ENCODE peak calls at places on chromosomes 16 and 17, in six cellular contexts. One of them, this sample, is unnamed.

GRCh38 chr17:8160224-8160577 is 2.5 kb downstream of the VAMP2 start:
- DNase-seq in prostate gland: no peak
- DNase-seq in BJ: no peak
- DNase-seq in CD4-positive, CD25-positive, alpha-beta regulatory T cell: no peak
- DNase-seq in stimulated activated CD4-positive, alpha-beta T cell treated with anti-CD3 and anti-CD28 coated beads, Interleukin-1b, Interleukin-23, amount 100 ng/mL, for 1 hour: no peak
- DNase-seq in foreskin fibroblast: no peak
- DNase-seq in this sample: no peak

GRCh38 chr17:1179635-1180433 is at the start of gene ABR:
- DNase-seq in CD4-positive, CD25-positive, alpha-beta regulatory T cell: no peak
- DNase-seq in foreskin fibroblast: peak
- DNase-seq in BJ: no peak
- DNase-seq in prostate gland: peak
- DNase-seq in stimulated activated CD4-positive, alpha-beta T cell treated with anti-CD3 and anti-CD28 coated beads, Interleukin-1b, Interleukin-23, amount 100 ng/mL, for 1 hour: peak
- DNase-seq in this sample: no peak

GRCh38 chr16:49581630-49582298 is 208.2 kb downstream of the C16orf78 start:
- DNase-seq in CD4-positive, CD25-positive, alpha-beta regulatory T cell: no peak
- DNase-seq in stimulated activated CD4-positive, alpha-beta T cell treated with anti-CD3 and anti-CD28 coated beads, Interleukin-1b, Interleukin-23, amount 100 ng/mL, for 1 hour: no peak
- DNase-seq in foreskin fibroblast: no peak
- DNase-seq in BJ: no peak
- DNase-seq in prostate gland: no peak
- DNase-seq in this sample: no peak

GRCh38 chr16:3935921-3936320 is 55.4 kb upstream of the CREBBP start:
- DNase-seq in BJ: no peak
- DNase-seq in CD4-positive, CD25-positive, alpha-beta regulatory T cell: no peak
- DNase-seq in foreskin fibroblast: no peak
- DNase-seq in stimulated activated CD4-positive, alpha-beta T cell treated with anti-CD3 and anti-CD28 coated beads, Interleukin-1b, Interleukin-23, amount 100 ng/mL, for 1 hour: no peak
- DNase-seq in prostate gland: no peak
- DNase-seq in this sample: no peak

GRCh38 chr16:50842589-50842988 is 100.7 kb downstream of the CYLD start:
- DNase-seq in prostate gland: no peak
- DNase-seq in BJ: no peak
- DNase-seq in stimulated activated CD4-positive, alpha-beta T cell treated with anti-CD3 and anti-CD28 coated beads, Interleukin-1b, Interleukin-23, amount 100 ng/mL, for 1 hour: no peak
- DNase-seq in CD4-positive, CD25-positive, alpha-beta regulatory T cell: no peak
- DNase-seq in foreskin fibroblast: no peak
- DNase-seq in this sample: no peak

GRCh38 chr17:78534492-78535284 is 42.5 kb downstream of the DNAH17 start:
- DNase-seq in CD4-positive, CD25-positive, alpha-beta regulatory T cell: peak
- DNase-seq in stimulated activated CD4-positive, alpha-beta T cell treated with anti-CD3 and anti-CD28 coated beads, Interleukin-1b, Interleukin-23, amount 100 ng/mL, for 1 hour: no peak
- DNase-seq in BJ: no peak
- DNase-seq in prostate gland: peak
- DNase-seq in foreskin fibroblast: no peak
- DNase-seq in this sample: no peak

GRCh38 chr17:66169839-66170238 is 22.1 kb downstream of the CEP112 start:
- DNase-seq in foreskin fibroblast: peak
- DNase-seq in prostate gland: no peak
- DNase-seq in CD4-positive, CD25-positive, alpha-beta regulatory T cell: no peak
- DNase-seq in BJ: no peak
- DNase-seq in stimulated activated CD4-positive, alpha-beta T cell treated with anti-CD3 and anti-CD28 coated beads, Interleukin-1b, Interleukin-23, amount 100 ng/mL, for 1 hour: no peak
- DNase-seq in this sample: no peak

GRCh38 chr17:77470330-77470786 is 329.6 kb downstream of the SEC14L1 start:
- DNase-seq in prostate gland: no peak
- DNase-seq in CD4-positive, CD25-positive, alpha-beta regulatory T cell: no peak
- DNase-seq in stimulated activated CD4-positive, alpha-beta T cell treated with anti-CD3 and anti-CD28 coated beads, Interleukin-1b, Interleukin-23, amount 100 ng/mL, for 1 hour: no peak
- DNase-seq in BJ: no peak
- DNase-seq in foreskin fibroblast: no peak
- DNase-seq in this sample: no peak

GRCh38 chr17:16453493-16453851 is 38.1 kb downstream of the TRPV2 start:
- DNase-seq in foreskin fibroblast: no peak
- DNase-seq in BJ: no peak
- DNase-seq in CD4-positive, CD25-positive, alpha-beta regulatory T cell: no peak
- DNase-seq in prostate gland: no peak
- DNase-seq in stimulated activated CD4-positive, alpha-beta T cell treated with anti-CD3 and anti-CD28 coated beads, Interleukin-1b, Interleukin-23, amount 100 ng/mL, for 1 hour: no peak
- DNase-seq in this sample: no peak

GRCh38 chr17:7668482-7668881 is 17.8 kb downstream of the ATP1B2 start:
- DNase-seq in foreskin fibroblast: no peak
- DNase-seq in prostate gland: no peak
- DNase-seq in stimulated activated CD4-positive, alpha-beta T cell treated with anti-CD3 and anti-CD28 coated beads, Interleukin-1b, Interleukin-23, amount 100 ng/mL, for 1 hour: no peak
- DNase-seq in CD4-positive, CD25-positive, alpha-beta regulatory T cell: no peak
- DNase-seq in BJ: no peak
- DNase-seq in this sample: no peak

GRCh38 chr17:27296427-27296979 is 2.6 kb downstream of the WSB1 start:
- DNase-seq in prostate gland: no peak
- DNase-seq in stimulated activated CD4-positive, alpha-beta T cell treated with anti-CD3 and anti-CD28 coated beads, Interleukin-1b, Interleukin-23, amount 100 ng/mL, for 1 hour: no peak
- DNase-seq in BJ: no peak
- DNase-seq in CD4-positive, CD25-positive, alpha-beta regulatory T cell: peak
- DNase-seq in foreskin fibroblast: peak
- DNase-seq in this sample: no peak

GRCh38 chr17:63841350-63842172 is 924 bp downstream of the SMARCD2 start:
- DNase-seq in BJ: no peak
- DNase-seq in prostate gland: peak
- DNase-seq in foreskin fibroblast: peak
- DNase-seq in stimulated activated CD4-positive, alpha-beta T cell treated with anti-CD3 and anti-CD28 coated beads, Interleukin-1b, Interleukin-23, amount 100 ng/mL, for 1 hour: no peak
- DNase-seq in CD4-positive, CD25-positive, alpha-beta regulatory T cell: peak
- DNase-seq in this sample: no peak

GRCh38 chr16:61677776-61678175 is 358.5 kb downstream of the CDH8 start:
- DNase-seq in stimulated activated CD4-positive, alpha-beta T cell treated with anti-CD3 and anti-CD28 coated beads, Interleukin-1b, Interleukin-23, amount 100 ng/mL, for 1 hour: no peak
- DNase-seq in prostate gland: no peak
- DNase-seq in foreskin fibroblast: no peak
- DNase-seq in BJ: no peak
- DNase-seq in CD4-positive, CD25-positive, alpha-beta regulatory T cell: no peak
- DNase-seq in this sample: no peak

GRCh38 chr17:33497623-33498022 is 204.5 kb upstream of the ASIC2 start:
- DNase-seq in CD4-positive, CD25-positive, alpha-beta regulatory T cell: no peak
- DNase-seq in stimulated activated CD4-positive, alpha-beta T cell treated with anti-CD3 and anti-CD28 coated beads, Interleukin-1b, Interleukin-23, amount 100 ng/mL, for 1 hour: no peak
- DNase-seq in BJ: no peak
- DNase-seq in foreskin fibroblast: no peak
- DNase-seq in prostate gland: no peak
- DNase-seq in this sample: no peak

GRCh38 chr17:75959046-75959838 is 18.4 kb upstream of the FBF1 start:
- DNase-seq in stimulated activated CD4-positive, alpha-beta T cell treated with anti-CD3 and anti-CD28 coated beads, Interleukin-1b, Interleukin-23, amount 100 ng/mL, for 1 hour: no peak
- DNase-seq in CD4-positive, CD25-positive, alpha-beta regulatory T cell: no peak
- DNase-seq in foreskin fibroblast: no peak
- DNase-seq in prostate gland: no peak
- DNase-seq in BJ: no peak
- DNase-seq in this sample: no peak

GRCh38 chr17:34519286-34519685 is 60.1 kb upstream of the TMEM132E start:
- DNase-seq in CD4-positive, CD25-positive, alpha-beta regulatory T cell: no peak
- DNase-seq in prostate gland: no peak
- DNase-seq in foreskin fibroblast: peak
- DNase-seq in stimulated activated CD4-positive, alpha-beta T cell treated with anti-CD3 and anti-CD28 coated beads, Interleukin-1b, Interleukin-23, amount 100 ng/mL, for 1 hour: no peak
- DNase-seq in BJ: no peak
- DNase-seq in this sample: no peak

GRCh38 chr17:57868007-57868774 is 18.3 kb upstream of the MRPS23 start:
- DNase-seq in BJ: peak
- DNase-seq in stimulated activated CD4-positive, alpha-beta T cell treated with anti-CD3 and anti-CD28 coated beads, Interleukin-1b, Interleukin-23, amount 100 ng/mL, for 1 hour: no peak
- DNase-seq in foreskin fibroblast: peak
- DNase-seq in CD4-positive, CD25-positive, alpha-beta regulatory T cell: peak
- DNase-seq in prostate gland: peak
- DNase-seq in this sample: peak

GRCh38 chr17:27466376-27466747 is 10.1 kb downstream of the KSR1 start:
- DNase-seq in prostate gland: no peak
- DNase-seq in stimulated activated CD4-positive, alpha-beta T cell treated with anti-CD3 and anti-CD28 coated beads, Interleukin-1b, Interleukin-23, amount 100 ng/mL, for 1 hour: no peak
- DNase-seq in foreskin fibroblast: no peak
- DNase-seq in BJ: no peak
- DNase-seq in CD4-positive, CD25-positive, alpha-beta regulatory T cell: peak
- DNase-seq in this sample: no peak

This sample was measured in GOT3.